ENCODE peak calls at places on chromosomes 6 and 20, in seven cellular contexts. G is fibroblast of lung, F is A549, H is OCI-LY7, W is transverse colon, K is tibial artery, B is prostate gland. N is an unnamed sample.

GRCh38 chr6:10745116-10745515 is 2.5 kb upstream of the TMEM14B start:
- DNase-seq in H (no peak), G (no peak), B (no peak), F (no peak), W (no peak), K (no peak), N (no peak)

GRCh38 chr20:29878281-29878741 is 1379.2 kb upstream of the DEFB115 start:
- DNase-seq in F (peak), W (peak), K (no peak), H (no peak), G (no peak), B (no peak), N (no peak)

GRCh38 chr6:170199716-170200115 is 91.2 kb downstream of the DLL1 start:
- DNase-seq in G (no peak), K (no peak), B (no peak), F (no peak), W (no peak), H (no peak), N (no peak)

GRCh38 chr20:44495257-44495656 is 19.6 kb downstream of the TTPAL start:
- DNase-seq in K (no peak), W (no peak), B (no peak), H (no peak), G (peak), F (no peak), N (peak)

GRCh38 chr20:48595495-48596475 is 232.0 kb downstream of the PREX1 start:
- DNase-seq in G (no peak), K (peak), B (no peak), W (peak), H (no peak), F (no peak), N (no peak)

GRCh38 chr6:149201068-149201655 is 116.3 kb upstream of the TAB2 start:
- DNase-seq in G (no peak), H (no peak), K (no peak), B (no peak), F (no peak), W (no peak), N (no peak)

GRCh38 chr6:151495380-151495779 is 1.6 kb downstream of the CCDC170 start:
- DNase-seq in B (no peak), W (no peak), G (no peak), F (no peak), K (no peak), H (no peak), N (no peak)

GRCh38 chr6:89260832-89261231 is 43.7 kb upstream of the GABRR1 start:
- DNase-seq in W (no peak), H (peak), K (no peak), G (no peak), B (no peak), F (no peak), N (no peak)

GRCh38 chr20:34268851-34269668 is 27.8 kb downstream of the ASIP start:
- DNase-seq in G (peak), H (no peak), F (no peak), W (peak), B (peak), K (no peak), N (no peak)

GRCh38 chr6:124881898-124882579 is 80.2 kb upstream of the RNF217 start:
- DNase-seq in G (peak), B (no peak), F (no peak), K (no peak), H (no peak), W (no peak), N (peak)

GRCh38 chr6:170524188-170524535 is 28.9 kb downstream of the PSMB1 start:
- DNase-seq in B (no peak), W (no peak), H (no peak), K (no peak), G (no peak), F (no peak), N (no peak)

GRCh38 chr6:106347219-106347618 is 13.3 kb upstream of the CRYBG1 start:
- DNase-seq in K (no peak), G (no peak), H (no peak), F (no peak), W (no peak), B (no peak), N (no peak)

GRCh38 chr6:126824226-126824625 is 294.2 kb upstream of the RSPO3 start:
- DNase-seq in B (no peak), W (no peak), G (peak), H (no peak), K (no peak), F (no peak), N (no peak)

GRCh38 chr6:148179786-148180185 is 162.9 kb upstream of the SASH1 start:
- DNase-seq in W (no peak), F (peak), H (no peak), K (no peak), G (no peak), B (no peak), N (peak)

GRCh38 chr6:143223895-143224294 is 163.2 kb downstream of the AIG1 start:
- DNase-seq in H (no peak), W (peak), F (no peak), B (no peak), G (no peak), K (peak), N (peak)

GRCh38 chr6:44401138-44401537 is 13.6 kb downstream of the CDC5L start:
- DNase-seq in B (no peak), G (peak), H (no peak), W (no peak), F (no peak), K (no peak), N (no peak)

GRCh38 chr20:19047040-19047950 is 165.1 kb upstream of the SLC24A3 start:
- DNase-seq in B (peak), F (no peak), H (no peak), G (no peak), K (peak), W (peak), N (no peak)

GRCh38 chr6:17580518-17581048 is 19.5 kb upstream of the FAM8A1 start:
- DNase-seq in K (peak), B (no peak), H (no peak), G (peak), F (no peak), W (peak), N (peak)

GRCh38 chr6:148760568-148761531 is 14.0 kb downstream of the UST start:
- DNase-seq in G (peak), W (peak), K (peak), B (peak), F (no peak), H (peak), N (peak)

GRCh38 chr6:159461266-159461665 is 231.8 kb downstream of the SOD2 start:
- DNase-seq in G (peak), W (no peak), K (no peak), B (no peak), F (no peak), H (peak), N (no peak)

GRCh38 chr20:51452734-51453133 is 89.8 kb downstream of the NFATC2 start:
- DNase-seq in W (no peak), B (no peak), K (no peak), F (no peak), H (no peak), G (no peak), N (no peak)

GRCh38 chr20:24650091-24650490 is 180.7 kb downstream of the SYNDIG1 start:
- DNase-seq in F (no peak), W (no peak), H (no peak), B (peak), K (peak), G (peak), N (no peak)

GRCh38 chr6:44464051-44464450 is 76.5 kb downstream of the CDC5L start:
- DNase-seq in W (no peak), K (no peak), F (no peak), G (no peak), B (no peak), H (no peak), N (no peak)

GRCh38 chr20:58749098-58749766 is 56.6 kb downstream of the NPEPL1 start:
- DNase-seq in H (no peak), K (no peak), G (no peak), W (no peak), B (no peak), F (no peak), N (no peak)

GRCh38 chr6:69719602-69720193 is 77.1 kb downstream of the LMBRD1 start:
- DNase-seq in K (no peak), F (peak), G (peak), W (no peak), H (peak), B (no peak), N (peak)

GRCh38 chr6:137417411-137417810 is 76.8 kb downstream of the OLIG3 start:
- DNase-seq in W (no peak), H (no peak), B (no peak), G (peak), K (no peak), F (no peak), N (no peak)

GRCh38 chr6:35048631-35049083 is 92.5 kb downstream of the TCP11 start:
- DNase-seq in W (peak), K (peak), B (no peak), G (peak), F (no peak), H (peak), N (no peak)

GRCh38 chr20:19889011-19889953 is 127.9 kb upstream of the NAA20 start:
- DNase-seq in H (no peak), W (peak), K (peak), F (no peak), B (peak), G (peak), N (peak)

GRCh38 chr6:3962897-3963296 is 113.7 kb downstream of the FAM50B start:
- DNase-seq in K (no peak), G (no peak), H (no peak), F (no peak), B (no peak), W (no peak), N (peak)

GRCh38 chr6:31083742-31084354 is 28.5 kb downstream of the C6orf15 start:
- DNase-seq in B (no peak), F (no peak), W (peak), H (peak), G (peak), K (peak), N (peak)

GRCh38 chr20:31824125-31824485 is 4.9 kb downstream of the MYLK2 start:
- DNase-seq in G (no peak), W (no peak), F (no peak), H (no peak), B (no peak), K (no peak), N (no peak)

GRCh38 chr20:9302073-9302425 is 212.3 kb upstream of the LAMP5 start:
- DNase-seq in W (no peak), H (no peak), F (no peak), K (no peak), B (no peak), G (no peak), N (no peak)
- H3K27ac ChIP-seq in W (peak), H (no peak), F (peak), K (no peak), B (no peak), G (no peak), N (no peak)

GRCh38 chr6:42227173-42227850 is 9.7 kb upstream of the MRPS10 start:
- DNase-seq in H (no peak), K (no peak), G (no peak), B (peak), W (no peak), F (peak), N (no peak)
- H3K27ac ChIP-seq in H (no peak), K (no peak), G (peak), B (peak), W (peak), F (peak), N (peak)

GRCh38 chr6:66277400-66277799 is 570.4 kb upstream of the EYS start:
- DNase-seq in B (no peak), G (no peak), H (no peak), F (no peak), W (no peak), K (no peak), N (no peak)
- H3K27ac ChIP-seq in B (no peak), G (no peak), H (no peak), F (no peak), W (no peak), K (peak), N (no peak)

GRCh38 chr20:61633004-61633403 is 380.9 kb downstream of the CDH4 start:
- DNase-seq in W (no peak), B (no peak), K (no peak), F (no peak), H (no peak), G (no peak), N (no peak)
- H3K27ac ChIP-seq in W (no peak), B (no peak), K (no peak), F (no peak), H (no peak), G (no peak), N (no peak)

GRCh38 chr6:28982476-28983266 is 22.4 kb downstream of the ZNF311 start:
- DNase-seq in G (peak), K (no peak), W (no peak), F (peak), H (no peak), B (peak), N (peak)

GRCh38 chr6:28983838-28984237 is 21.3 kb downstream of the ZNF311 start:
- DNase-seq in B (no peak), F (no peak), W (no peak), G (no peak), K (no peak), H (no peak), N (no peak)

GRCh38 chr6:28988536-28989415 is 16.3 kb downstream of the ZNF311 start:
- DNase-seq in K (no peak), H (no peak), W (peak), G (peak), F (peak), B (no peak), N (peak)

GRCh38 chr6:28981833-28982475 is 23.2 kb downstream of the ZNF311 start:
- DNase-seq in H (peak), K (peak), F (peak), W (peak), G (peak), B (peak), N (peak)

GRCh38 chr6:28985396-28986164 is 19.5 kb downstream of the ZNF311 start:
- DNase-seq in K (peak), F (peak), W (peak), G (peak), B (peak), H (no peak), N (peak)
- H3K27ac ChIP-seq in K (peak), F (peak), W (peak), G (peak), B (peak), H (no peak), N (peak)

N was measured in brain microvascular endothelial cell.